ENCODE peak calls at places on chromosomes 7 and 10, in nine cellular contexts. I, E, R, G, T, O, N, B and C are unnamed samples.

GRCh38 chr10:15333909-15334649 is 37.0 kb downstream of the FAM171A1 start:
- DNase-seq in B (peak; percentile 33), G (no peak), R (peak; percentile 11), I (no peak), T (no peak), E (no peak), N (no peak), O (peak; percentile 96), C (no peak)

GRCh38 chr7:27248427-27248806 is 5.8 kb downstream of the EVX1 start:
- DNase-seq in N (no peak), E (no peak), R (no peak), G (no peak), I (no peak), T (no peak), O (no peak), B (peak; percentile 10), C (no peak)

GRCh38 chr10:132422169-132422691 is 25.2 kb downstream of the PWWP2B start:
- DNase-seq in O (no peak), R (no peak), N (no peak), G (no peak), B (peak; percentile 47), E (peak; percentile 86), I (no peak), T (no peak), C (no peak)

GRCh38 chr7:46885167-46885566 is 696.7 kb downstream of the TNS3 start:
- DNase-seq in N (no peak), R (no peak), E (no peak), O (no peak), I (no peak), T (no peak), G (no peak), B (no peak), C (no peak)

GRCh38 chr7:117673839-117674238 is 194.0 kb downstream of the CFTR start:
- DNase-seq in E (peak; percentile 19), I (peak; percentile 24), T (no peak), G (no peak), O (peak; percentile 7), N (no peak), R (peak; percentile 60), B (peak; percentile 5), C (no peak)

GRCh38 chr7:149284343-149284742 is 22.3 kb downstream of the ZNF783 start:
- DNase-seq in N (no peak), G (no peak), O (no peak), I (no peak), T (no peak), E (no peak), R (no peak), B (no peak), C (no peak)

GRCh38 chr7:95811846-95812445 is 39.6 kb downstream of the DYNC1I1 start:
- DNase-seq in T (no peak), R (no peak), O (no peak), I (no peak), N (no peak), B (peak; percentile 5), G (no peak), E (no peak), C (no peak)

GRCh38 chr10:95333997-95334792 is 43.4 kb upstream of the PDLIM1 start:
- DNase-seq in G (no peak), I (no peak), N (no peak), R (peak; percentile 45), T (no peak), B (no peak), O (no peak), E (no peak), C (no peak)

GRCh38 chr7:73904219-73905136 is 43.5 kb downstream of the TMEM270 start:
- DNase-seq in G (no peak), N (no peak), E (no peak), T (no peak), R (no peak), O (no peak), I (no peak), B (peak; percentile 23), C (no peak)

GRCh38 chr10:46077616-46078268 is 31.7 kb upstream of the MSMB start:
- DNase-seq in T (no peak), I (no peak), O (no peak), E (peak; percentile 82), R (no peak), B (no peak), N (no peak), G (no peak), C (no peak)

GRCh38 chr7:148084138-148084537 is 506.4 kb upstream of the C7orf33 start:
- DNase-seq in G (peak; percentile 19), B (peak; percentile 77), O (peak; percentile 27), N (no peak), R (peak; percentile 35), E (peak; percentile 63), T (peak; percentile 14), I (peak; percentile 12), C (peak; percentile 62)

GRCh38 chr10:50361946-50362345 is 110.6 kb upstream of the ASAH2 start:
- DNase-seq in G (no peak), R (no peak), N (no peak), O (no peak), E (no peak), I (no peak), B (no peak), T (no peak), C (no peak)

GRCh38 chr10:101828734-101829551 is 10.7 kb upstream of the OGA start:
- DNase-seq in O (no peak), R (no peak), B (no peak), E (no peak), T (peak; percentile 6), G (no peak), N (no peak), I (no peak), C (no peak)

GRCh38 chr7:93515144-93515543 is 59.4 kb downstream of the CALCR start:
- DNase-seq in T (no peak), N (no peak), I (no peak), E (no peak), B (no peak), R (no peak), O (no peak), G (no peak), C (no peak)

GRCh38 chr10:125000366-125001312 is 58.7 kb downstream of the ZRANB1 start:
- DNase-seq in I (no peak), B (peak; percentile 83), G (no peak), O (no peak), E (no peak), N (no peak), R (no peak), T (no peak), C (peak; percentile 17)

GRCh38 chr7:43480581-43480980 is 102.3 kb upstream of the STK17A start:
- DNase-seq in B (no peak), E (no peak), G (no peak), R (no peak), T (no peak), O (no peak), I (no peak), N (no peak), C (no peak)

GRCh38 chr7:108066486-108066885 is 63.5 kb upstream of the LAMB1 start:
- DNase-seq in G (no peak), B (no peak), I (no peak), E (no peak), R (no peak), N (no peak), O (peak; percentile 38), T (no peak), C (no peak)
- TF ChIP-seq MAX in G (no peak), B (no peak), I (no peak), E (no peak), R (no peak), N (no peak), O (no peak), T (no peak), C (no peak)

DNA sequence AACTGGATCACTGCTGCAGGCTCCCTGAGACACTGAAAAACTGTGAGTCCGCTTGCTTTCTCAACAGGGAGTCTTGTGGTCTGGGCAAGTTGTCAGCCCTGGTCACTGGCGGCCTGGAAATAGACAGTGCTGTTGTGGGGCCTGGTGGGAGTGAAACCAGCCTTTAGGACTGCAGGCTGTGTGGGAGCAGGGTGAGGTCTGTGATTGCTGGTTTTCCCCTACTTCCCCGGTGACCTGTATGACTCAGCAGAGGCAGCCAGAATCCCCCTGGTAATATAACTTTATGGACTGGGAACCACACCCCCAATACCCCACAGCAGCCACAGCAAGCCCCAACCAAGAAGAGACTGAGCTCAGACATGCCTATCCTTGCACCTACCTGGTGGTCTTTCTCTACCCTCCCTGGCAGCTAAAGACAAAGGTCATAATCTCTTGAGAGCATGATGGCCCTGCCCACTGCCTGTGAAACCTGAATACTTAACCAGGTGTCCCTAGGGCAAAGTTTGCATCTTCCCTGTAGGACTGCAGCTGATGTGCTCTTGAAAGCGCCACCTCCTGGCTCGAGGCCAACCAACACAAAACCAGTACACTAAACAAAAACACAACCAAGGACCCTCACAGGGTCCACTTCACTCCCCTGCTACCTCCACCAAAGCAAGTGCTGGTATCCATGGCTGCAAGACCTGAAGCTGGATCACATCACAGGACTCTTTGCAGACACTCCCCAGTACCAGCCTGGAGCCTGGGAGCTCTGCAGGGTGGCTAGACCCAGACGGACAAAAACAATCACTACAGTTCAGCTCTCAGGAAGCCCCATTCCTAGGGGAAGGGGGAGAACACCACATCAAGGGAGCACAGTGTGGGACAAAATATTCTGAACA is 7.2 kb upstream of the ADAM22 start:
- DNase-seq in R (no peak), O (peak; percentile 30), I (no peak), E (peak; percentile 96), G (peak; percentile 44), B (no peak), T (no peak), N (peak; percentile 95), C (peak; percentile 74)
- TF ChIP-seq MAX in R (no peak), O (no peak), I (no peak), E (no peak), G (peak; percentile 10), B (no peak), T (no peak), N (no peak), C (no peak)

GRCh38 chr7:140924019-140924820 is 509 bp downstream of the BRAF start:
- DNase-seq in G (peak; percentile 46), N (peak; percentile 50), E (peak; percentile 84), R (peak; percentile 77), O (peak; percentile 65), T (peak; percentile 90), I (peak; percentile 32), B (peak; percentile 94), C (peak; percentile 81)
- TF ChIP-seq MAX in G (peak; percentile 24), N (no peak), E (peak; percentile 16), R (peak; percentile 18), O (peak; percentile 47), T (peak; percentile 22), I (no peak), B (no peak), C (no peak)

GRCh38 chr10:86180861-86181260 is 185.7 kb downstream of the GRID1 start:
- DNase-seq in I (no peak), N (no peak), R (no peak), B (no peak), G (no peak), T (no peak), O (no peak), E (no peak), C (no peak)

GRCh38 chr10:86179143-86179505 is 187.5 kb downstream of the GRID1 start:
- DNase-seq in R (no peak), G (no peak), B (no peak), E (no peak), N (no peak), T (no peak), O (no peak), I (no peak), C (no peak)

GRCh38 chr10:86178401-86179142 is 188.0 kb downstream of the GRID1 start:
- DNase-seq in T (peak; percentile 37), G (peak; percentile 47), I (peak; percentile 4), R (peak; percentile 44), N (no peak), E (peak; percentile 58), B (peak; percentile 68), O (peak; percentile 24), C (peak; percentile 82)

GRCh38 chr10:86179961-86180360 is 186.6 kb downstream of the GRID1 start:
- DNase-seq in G (no peak), E (no peak), T (no peak), O (no peak), R (no peak), N (no peak), I (no peak), B (no peak), C (no peak)

GRCh38 chr10:86182150-86182549 is 184.4 kb downstream of the GRID1 start:
- DNase-seq in B (peak; percentile 46), I (no peak), N (no peak), T (no peak), O (no peak), E (no peak), R (no peak), G (no peak), C (peak; percentile 22)
- TF ChIP-seq MAX in B (no peak), I (no peak), N (no peak), T (no peak), O (no peak), E (no peak), R (no peak), G (no peak), C (no peak)